ENCODE peak calls at places on chromosomes 3 and 15, in six cellular contexts. G, K, F, B, H and Z are unnamed samples.

GRCh38 chr3:115255197-115255585 is 108.1 kb upstream of the ZBTB20 start:
- DNase-seq in B (no peak), F (no peak), K (no peak), H (no peak), G (no peak), Z (no peak)

GRCh38 chr3:4036046-4036445 is 236.8 kb downstream of the LRRN1 start:
- DNase-seq in B (no peak), G (no peak), F (no peak), H (no peak), K (no peak), Z (no peak)

GRCh38 chr3:104452697-104453096 is 914.0 kb upstream of the ALCAM start:
- DNase-seq in H (no peak), K (no peak), F (no peak), G (no peak), B (peak; percentile 76), Z (no peak)

GRCh38 chr3:175304437-175304836 is 445.3 kb downstream of the NAALADL2 start:
- DNase-seq in F (peak; percentile 42), K (peak; percentile 6), H (no peak), B (no peak), G (no peak), Z (no peak)

GRCh38 chr15:98551936-98552562 is 96.3 kb upstream of the IGF1R start:
- DNase-seq in B (no peak), K (no peak), F (no peak), H (no peak), G (no peak), Z (no peak)

GRCh38 chr3:186342197-186342596 is 19.8 kb downstream of the DGKG start:
- DNase-seq in H (no peak), F (no peak), B (no peak), G (no peak), K (no peak), Z (no peak)

GRCh38 chr15:72078887-72079286 is 39.1 kb downstream of the MYO9A start:
- DNase-seq in B (no peak), H (no peak), F (no peak), K (no peak), G (no peak), Z (no peak)

GRCh38 chr15:57505949-57506391 is 85.7 kb upstream of the MYZAP start:
- DNase-seq in G (no peak), B (no peak), K (peak; percentile 78), H (peak; percentile 55), F (no peak), Z (no peak)

GRCh38 chr3:197309528-197310361 is 11.3 kb upstream of the DLG1 start:
- DNase-seq in G (no peak), H (peak; percentile 52), F (peak; percentile 68), K (peak; percentile 76), B (peak; percentile 98), Z (no peak)

GRCh38 chr3:49469037-49469875 is 811 bp upstream of the DAG1 start:
- DNase-seq in K (peak; percentile 87), B (peak; percentile 87), G (no peak), F (peak; percentile 96), H (peak; percentile 58), Z (peak; percentile 37)

GRCh38 chr3:36763850-36764703 is at the start of gene DCLK3:
- DNase-seq in G (no peak), H (no peak), B (no peak), K (peak; percentile 55), F (no peak), Z (no peak)

GRCh38 chr3:87084868-87085267 is 93.9 kb upstream of the VGLL3 start:
- DNase-seq in K (no peak), G (no peak), F (no peak), B (no peak), H (no peak), Z (no peak)

GRCh38 chr3:133592843-133593242 is 19.4 kb downstream of the CDV3 start:
- DNase-seq in H (no peak), F (no peak), K (peak; percentile 22), B (no peak), G (no peak), Z (no peak)

GRCh38 chr3:54882114-54882833 is 45.6 kb downstream of the LRTM1 start:
- DNase-seq in G (no peak), K (peak; percentile 87), F (peak; percentile 69), B (peak; percentile 96), H (no peak), Z (no peak)

GRCh38 chr3:45896956-45897355 is 10.6 kb downstream of the CCR9 start:
- DNase-seq in K (no peak), F (peak; percentile 13), B (peak; percentile 61), H (no peak), G (no peak), Z (no peak)

GRCh38 chr3:16461463-16462245 is 51.8 kb downstream of the RFTN1 start:
- DNase-seq in B (no peak), F (no peak), H (no peak), K (no peak), G (no peak), Z (no peak)

GRCh38 chr15:73082719-73083275 is 30.5 kb downstream of the NEO1 start:
- DNase-seq in K (no peak), F (no peak), G (no peak), B (no peak), H (no peak), Z (no peak)

GRCh38 chr15:94749848-94750617 is 518.7 kb downstream of the MCTP2 start:
- DNase-seq in K (no peak), G (no peak), B (no peak), F (no peak), H (no peak), Z (no peak)

GRCh38 chr15:82648257-82649103 is 1.3 kb upstream of the CPEB1 start:
- DNase-seq in G (no peak), K (no peak), F (no peak), H (no peak), B (no peak), Z (no peak)

GRCh38 chr3:158313344-158313927 is 203.5 kb downstream of the RSRC1 start:
- DNase-seq in B (peak; percentile 49), K (no peak), F (peak; percentile 50), H (peak; percentile 25), G (no peak), Z (no peak)

GRCh38 chr3:42665050-42665878 is 11.8 kb downstream of the ZBTB47 start:
- DNase-seq in K (peak; percentile 8), H (no peak), G (no peak), F (no peak), B (no peak), Z (no peak)

GRCh38 chr3:49656541-49657112 is 17.5 kb upstream of the APEH start:
- DNase-seq in F (peak; percentile 41), G (no peak), K (peak; percentile 30), H (no peak), B (no peak), Z (no peak)

GRCh38 chr3:38479431-38480092 is 16.6 kb upstream of the EXOG start:
- DNase-seq in B (peak; percentile 57), H (peak; percentile 50), K (peak; percentile 91), G (no peak), F (peak; percentile 81), Z (peak; percentile 73)

GRCh38 chr3:45546636-45547201 is 47.8 kb upstream of the LIMD1 start:
- DNase-seq in B (no peak), F (no peak), K (no peak), G (no peak), H (no peak), Z (no peak)

GRCh38 chr15:76863693-76864092 is 41.4 kb downstream of the SCAPER start:
- DNase-seq in G (no peak), B (no peak), H (no peak), F (peak; percentile 88), K (no peak), Z (no peak)

GRCh38 chr3:12267380-12268030 is 21.4 kb upstream of the PPARG start:
- DNase-seq in G (no peak), H (no peak), K (no peak), B (no peak), F (no peak), Z (no peak)

GRCh38 chr3:104279617-104280016 is 1087.1 kb upstream of the ALCAM start:
- DNase-seq in H (no peak), K (peak; percentile 18), F (peak; percentile 33), G (no peak), B (peak; percentile 91), Z (no peak)

GRCh38 chr3:157499342-157499963 is 3.8 kb downstream of the VEPH1 start:
- DNase-seq in G (no peak), K (peak; percentile 36), F (no peak), B (peak; percentile 86), H (peak; percentile 5), Z (peak; percentile 11)

GRCh38 chr15:70324001-70324974 is 226.6 kb upstream of the TLE3 start:
- DNase-seq in F (no peak), H (no peak), G (no peak), B (peak; percentile 86), K (peak; percentile 66), Z (no peak)

GRCh38 chr3:101781166-101781565 is 2.2 kb downstream of the NXPE3 start:
- DNase-seq in G (no peak), H (no peak), F (peak; percentile 35), K (no peak), B (peak; percentile 10), Z (no peak)

GRCh38 chr3:156787926-156788663 is 38.1 kb upstream of the LEKR1 start:
- DNase-seq in G (no peak), F (peak; percentile 82), H (no peak), K (peak; percentile 81), B (peak; percentile 99), Z (no peak)

GRCh38 chr3:14822875-14823807 is 4.4 kb downstream of the FGD5 start:
- DNase-seq in B (no peak), F (no peak), G (no peak), H (no peak), K (no peak), Z (no peak)